ENCODE peak calls at places on chromosomes 3 and 15, in ten cellular contexts. V is H9, B is GM23248, L is IMR-90, U is mammary epithelial cell, E is fibroblast of lung, F is K562, H is PC-9, D is SK-N-SH, A is neural progenitor cell. I is an unnamed sample. For H4K20me1, the result is how much of the 10 kb centered on the place peaks cover.

GRCh38 chr15:31222769-31223345 is 103.8 kb upstream of the KLF13 start:
- DNase-seq in A (no peak), V (no peak), U (no peak), F (no peak), L (no peak), H (no peak), B (no peak), D (no peak), E (no peak), I (no peak)

GRCh38 chr3:33908209-33908851 is 109.9 kb downstream of the PDCD6IP start:
- DNase-seq in D (no peak), V (no peak), B (no peak), A (no peak), H (no peak), E (no peak), U (no peak), F (no peak), L (no peak), I (no peak)

GRCh38 chr15:75309711-75310110 is 26.2 kb upstream of the COMMD4 start:
- DNase-seq in F (no peak), E (peak), B (peak), A (no peak), D (no peak), V (no peak), U (no peak), L (no peak), H (no peak), I (no peak)

GRCh38 chr15:67164811-67165652 is 89.4 kb downstream of the AAGAB start:
- DNase-seq in V (peak), F (no peak), A (peak), L (peak), H (no peak), D (no peak), U (no peak), E (peak), B (no peak), I (no peak)

GRCh38 chr3:52432631-52433030 is 12.3 kb downstream of the SEMA3G start:
- DNase-seq in A (no peak), V (no peak), U (no peak), B (no peak), D (no peak), H (no peak), E (no peak), L (no peak), F (no peak), I (no peak)

GRCh38 chr3:124034016-124034808 is 42.3 kb upstream of the ROPN1 start:
- DNase-seq in A (peak), V (peak), L (no peak), H (no peak), F (peak), U (no peak), D (peak), B (peak), E (peak), I (no peak)

GRCh38 chr3:102687851-102688555 is 253.2 kb downstream of the ZPLD1 start:
- DNase-seq in B (no peak), A (peak), H (no peak), V (no peak), U (no peak), D (no peak), E (no peak), L (no peak), F (no peak), I (no peak)

GRCh38 chr15:39934415-39935044 is 615 bp downstream of the EIF2AK4 start:
- DNase-seq in H (no peak), U (peak), F (no peak), E (peak), V (no peak), B (peak), D (peak), L (no peak), A (peak), I (peak)

GRCh38 chr3:50314342-50314741 is 8.2 kb downstream of the HYAL2 start:
- DNase-seq in U (no peak), L (no peak), D (no peak), A (no peak), F (no peak), B (no peak), V (no peak), H (no peak), E (no peak), I (no peak)

GRCh38 chr3:47134311-47134710 is 29.6 kb downstream of the SETD2 start:
- DNase-seq in D (no peak), B (no peak), F (no peak), E (no peak), U (no peak), H (no peak), V (no peak), L (no peak), A (no peak), I (no peak)
- H4K20me1 ChIP-seq in D (half or more), B (under half), F (under half), E (under half), U (under half), H (under half), V (under half), L (half or more), A (half or more), I (half or more)

DNA sequence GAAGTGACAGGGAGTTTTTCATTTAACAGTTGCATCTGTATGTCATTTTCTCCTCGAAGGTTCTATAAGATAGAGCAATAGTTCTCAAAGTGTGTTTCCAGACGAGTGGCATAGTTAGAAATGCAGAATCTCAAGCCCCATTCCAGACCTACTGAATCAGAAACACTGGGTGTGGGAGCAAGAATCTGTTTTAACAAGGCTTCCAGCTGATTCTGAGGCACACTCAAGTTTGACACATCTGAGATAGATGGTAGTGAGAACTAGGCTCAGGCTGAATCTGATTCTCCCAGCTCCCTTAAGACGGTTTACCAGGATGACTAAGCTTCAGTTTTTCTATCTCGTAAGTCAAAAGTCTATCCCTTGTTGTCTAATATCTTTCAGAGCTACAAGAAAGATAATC is 159.8 kb upstream of the NUDT16 start:
- DNase-seq in H (no peak), D (no peak), L (peak), V (no peak), F (no peak), E (peak), B (peak), U (peak), A (no peak), I (no peak)
- H3K4me2 ChIP-seq in H (no peak), D (no peak), L (no peak), V (no peak), F (no peak), E (no peak), B (peak), U (no peak), A (no peak), I (no peak)

DNA sequence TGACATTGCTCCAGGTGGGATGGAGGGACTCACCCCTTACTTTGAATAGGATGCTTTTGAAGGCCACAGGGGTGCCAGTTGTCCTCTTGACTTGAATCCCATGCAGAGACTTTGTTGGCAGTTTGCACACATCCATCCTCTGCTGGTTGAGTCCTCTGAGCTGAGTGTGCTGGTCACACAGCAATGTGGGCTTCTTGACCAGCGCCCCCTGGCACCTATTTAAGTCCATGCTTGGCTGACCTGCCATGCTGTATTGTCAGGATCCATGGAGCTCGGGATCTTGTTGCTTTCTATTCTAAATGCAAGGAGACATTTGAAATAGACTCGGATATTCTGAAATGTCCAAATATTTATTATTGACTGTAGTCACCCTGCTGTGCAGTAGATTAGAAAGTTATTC is 19.8 kb downstream of the RAB7A start:
- DNase-seq in E (no peak), L (no peak), A (no peak), H (no peak), D (no peak), F (no peak), U (no peak), B (no peak), V (no peak), I (no peak)
- H4K20me1 ChIP-seq in E (under half), L (half or more), A (under half), H (half or more), D (half or more), F (under half), U (under half), B (under half), V (under half), I (half or more)

DNA sequence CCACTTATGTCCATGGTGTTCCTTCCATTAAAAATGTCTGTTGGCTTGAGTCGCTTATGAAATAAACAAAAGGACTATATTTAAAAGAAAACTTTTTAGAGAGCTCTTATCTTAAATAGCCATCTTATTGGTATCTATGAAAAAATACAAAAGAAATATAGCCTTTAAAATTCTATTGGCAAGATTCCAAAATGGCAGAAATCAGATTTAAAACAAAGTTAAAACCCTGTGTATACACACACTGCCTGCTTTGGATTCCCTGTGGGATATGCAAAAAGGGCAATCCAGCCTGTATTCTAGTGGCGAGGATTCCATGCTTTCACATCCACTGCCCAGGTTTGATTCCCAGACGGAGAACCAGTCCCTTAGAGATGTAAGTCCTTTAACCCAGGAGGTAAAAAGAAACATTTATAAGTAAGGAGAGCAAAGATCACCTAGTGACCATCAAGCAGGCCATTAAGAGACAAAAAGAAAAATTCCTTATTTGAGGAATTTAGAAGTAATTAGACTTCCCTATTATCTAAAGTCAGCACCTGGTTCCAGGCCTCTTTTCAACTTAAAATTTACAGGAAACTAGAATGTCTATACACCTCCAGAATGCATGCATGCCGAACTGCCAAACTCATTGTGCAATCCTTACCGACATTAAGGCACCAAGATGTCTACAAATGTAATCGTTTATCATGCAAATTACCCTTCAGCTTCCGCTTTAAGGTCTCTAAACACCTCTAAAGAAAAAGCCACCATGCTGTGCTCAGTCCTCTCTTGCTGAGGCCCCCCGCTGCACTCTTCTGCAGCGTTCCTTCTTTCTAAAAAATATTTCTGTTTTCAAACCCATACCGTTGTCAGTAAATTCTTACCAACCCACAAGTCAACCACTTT is 69.6 kb upstream of the STRIT1 start:
- DNase-seq in A (peak), B (no peak), H (no peak), V (peak), E (peak), L (no peak), F (no peak), U (no peak), D (no peak), I (no peak)
- H3K4me2 ChIP-seq in A (peak), B (no peak), H (no peak), V (peak), E (no peak), L (no peak), F (no peak), U (no peak), D (no peak), I (no peak)

I was measured in DND-41.